ENCODE peak calls at places on chromosomes 1 and 21, in seven cellular contexts. S is activated CD8-positive, alpha-beta T cell treated with anti-CD3 and anti-CD28 coated beads for 36 hours; J is right cardiac atrium; B is stimulated activated effector memory CD8-positive, alpha-beta T cell treated with anti-CD3 and anti-CD28 coated beads, Interleukin-12 subunit alpha, Interleukin-12 subunit beta, amount 100 ng/mL, for 72 hours; M is Right ventricle myocardium superior; Q is aorta; E is heart right ventricle. P is an unnamed sample.

GRCh38 chr1:165871311-165872067 is 44.1 kb downstream of the UCK2 start:
- ATAC-seq in S (peak), J (peak), B (peak), M (peak), Q (no peak), E (peak), P (peak)

GRCh38 chr1:194033646-194034045 is 847.2 kb upstream of the B3GALT2 start:
- ATAC-seq in S (no peak), J (no peak), B (peak), M (no peak), Q (peak), E (no peak), P (no peak)

GRCh38 chr1:97006044-97006676 is 284.6 kb downstream of the PTBP2 start:
- ATAC-seq in S (no peak), J (peak), B (no peak), M (no peak), Q (no peak), E (no peak), P (no peak)

GRCh38 chr1:2494323-2494693 is 18.2 kb downstream of the PLCH2 start:
- ATAC-seq in S (no peak), J (no peak), B (no peak), M (no peak), Q (no peak), E (no peak), P (peak)

GRCh38 chr1:15065736-15066135 is 87.8 kb upstream of the TMEM51 start:
- ATAC-seq in S (no peak), J (no peak), B (no peak), M (no peak), Q (no peak), E (no peak), P (no peak)

GRCh38 chr1:201701831-201702230 is 127.1 kb upstream of the IPO9 start:
- ATAC-seq in S (no peak), J (no peak), B (no peak), M (no peak), Q (no peak), E (no peak), P (no peak)

GRCh38 chr1:115714572-115715141 is 53.9 kb downstream of the CASQ2 start:
- ATAC-seq in S (no peak), J (no peak), B (no peak), M (no peak), Q (no peak), E (no peak), P (peak)

GRCh38 chr1:246837418-246838117 is 94.2 kb downstream of the AHCTF1 start:
- ATAC-seq in S (peak), J (peak), B (peak), M (peak), Q (no peak), E (no peak), P (peak)

GRCh38 chr1:42837742-42838141 is 8.7 kb upstream of the ZNF691 start:
- ATAC-seq in S (no peak), J (peak), B (no peak), M (no peak), Q (no peak), E (peak), P (no peak)

GRCh38 chr1:198102454-198102791 is 54.4 kb upstream of the NEK7 start:
- ATAC-seq in S (peak), J (no peak), B (peak), M (no peak), Q (no peak), E (no peak), P (no peak)

GRCh38 chr21:29151937-29152336 is 21.5 kb downstream of the MAP3K7CL start:
- ATAC-seq in S (no peak), J (peak), B (no peak), M (peak), Q (no peak), E (peak), P (no peak)

GRCh38 chr1:27488523-27489138 is 1.3 kb downstream of the WASF2 start:
- ATAC-seq in S (no peak), J (no peak), B (no peak), M (no peak), Q (no peak), E (no peak), P (no peak)

GRCh38 chr1:229271448-229272120 is 673 bp downstream of the RAB4A start:
- ATAC-seq in S (peak), J (peak), B (peak), M (peak), Q (peak), E (peak), P (no peak)

GRCh38 chr1:10484519-10484918 is 9.8 kb downstream of the PEX14 start:
- ATAC-seq in S (no peak), J (peak), B (no peak), M (no peak), Q (no peak), E (no peak), P (no peak)

GRCh38 chr1:244636488-244637259 is 16.3 kb upstream of the DESI2 start:
- ATAC-seq in S (no peak), J (no peak), B (no peak), M (no peak), Q (no peak), E (no peak), P (no peak)

GRCh38 chr1:9874412-9874811 is 35.7 kb downstream of the CTNNBIP1 start:
- ATAC-seq in S (peak), J (no peak), B (no peak), M (no peak), Q (no peak), E (no peak), P (no peak)

GRCh38 chr1:185956881-185957280 is 222.7 kb downstream of the HMCN1 start:
- ATAC-seq in S (no peak), J (peak), B (no peak), M (no peak), Q (no peak), E (no peak), P (no peak)

GRCh38 chr1:13766906-13767564 is 67.0 kb downstream of the PRDM2 start:
- ATAC-seq in S (peak), J (no peak), B (peak), M (no peak), Q (no peak), E (no peak), P (peak)

GRCh38 chr1:26582053-26582835 is 52.7 kb downstream of the RPS6KA1 start:
- ATAC-seq in S (no peak), J (no peak), B (no peak), M (no peak), Q (no peak), E (no peak), P (no peak)

GRCh38 chr1:48978413-48978812 is 201.7 kb upstream of the BEND5 start:
- ATAC-seq in S (no peak), J (no peak), B (no peak), M (no peak), Q (no peak), E (peak), P (no peak)

GRCh38 chr1:7695181-7696117 is 75.6 kb upstream of the VAMP3 start:
- ATAC-seq in S (no peak), J (no peak), B (no peak), M (no peak), Q (no peak), E (no peak), P (no peak)

GRCh38 chr1:44433209-44433608 is 28.2 kb downstream of the RNF220 start:
- ATAC-seq in S (no peak), J (no peak), B (no peak), M (no peak), Q (no peak), E (no peak), P (no peak)

GRCh38 chr1:15408890-15409399 is 743 bp upstream of the EFHD2 start:
- ATAC-seq in S (no peak), J (no peak), B (no peak), M (no peak), Q (no peak), E (no peak), P (no peak)

GRCh38 chr1:27634982-27635362 is at the start of gene FGR:
- ATAC-seq in S (no peak), J (peak), B (no peak), M (peak), Q (peak), E (peak), P (no peak)